ENCODE peak calls at places on chromosomes 11 and 22, in five cellular contexts. R, U, A, P and L are unnamed samples.

GRCh38 chr11:19244084-19244483 is 3.3 kb upstream of the E2F8 start:
- DNase-seq in R (peak), U (peak), A (peak), P (peak), L (no peak)

GRCh38 chr11:18065572-18065971 is 19.5 kb upstream of the TPH1 start:
- DNase-seq in R (no peak), U (no peak), A (no peak), P (peak), L (no peak)

GRCh38 chr11:17457361-17458104 is 19.1 kb downstream of the ABCC8 start:
- DNase-seq in R (no peak), U (no peak), A (no peak), P (no peak), L (no peak)

GRCh38 chr22:25120093-25120561 is 79.5 kb upstream of the CRYBB3 start:
- DNase-seq in R (no peak), U (peak), A (no peak), P (peak), L (no peak)

GRCh38 chr11:73034330-73034729 is 107.8 kb downstream of the FCHSD2 start:
- DNase-seq in R (no peak), U (no peak), A (no peak), P (no peak), L (no peak)

GRCh38 chr11:15341587-15341986 is 226.9 kb downstream of the INSC start:
- DNase-seq in R (no peak), U (no peak), A (no peak), P (no peak), L (no peak)

GRCh38 chr22:36430863-36431262 is 43.1 kb upstream of the MYH9 start:
- DNase-seq in R (peak), U (peak), A (peak), P (no peak), L (no peak)

GRCh38 chr11:35787626-35788025 is 125.1 kb downstream of the TRIM44 start:
- DNase-seq in R (no peak), U (no peak), A (no peak), P (no peak), L (no peak)

GRCh38 chr22:50218153-50218995 is 17.6 kb downstream of the SELENOO start:
- DNase-seq in R (no peak), U (no peak), A (no peak), P (no peak), L (no peak)

GRCh38 chr11:61522881-61523280 is 14.3 kb downstream of the LRRC10B start:
- DNase-seq in R (no peak), U (no peak), A (no peak), P (no peak), L (no peak)

GRCh38 chr11:74018331-74019005 is 9.6 kb upstream of the UCP3 start:
- DNase-seq in R (peak), U (peak), A (peak), P (peak), L (no peak)

GRCh38 chr11:61963282-61964057 is 4.0 kb downstream of the FTH1 start:
- DNase-seq in R (peak), U (peak), A (peak), P (no peak), L (no peak)

GRCh38 chr11:353315-353857 is 15.9 kb upstream of the B4GALNT4 start:
- DNase-seq in R (peak), U (peak), A (peak), P (peak), L (no peak)

GRCh38 chr11:113773416-113774173 is at the start of gene ZW10:
- DNase-seq in R (peak), U (peak), A (peak), P (peak), L (peak)

GRCh38 chr11:103650330-103650729 is 386.1 kb upstream of the DDI1 start:
- DNase-seq in R (no peak), U (no peak), A (no peak), P (no peak), L (no peak)

GRCh38 chr11:115500547-115501503 is 3.4 kb downstream of the CADM1 start:
- DNase-seq in R (no peak), U (no peak), A (no peak), P (no peak), L (no peak)

GRCh38 chr11:15955595-15955994 is 400.8 kb downstream of the SOX6 start:
- DNase-seq in R (peak), U (no peak), A (no peak), P (no peak), L (no peak)

GRCh38 chr11:118785362-118785761 is 5.6 kb downstream of the DDX6 start:
- DNase-seq in R (peak), U (peak), A (peak), P (no peak), L (no peak)

GRCh38 chr11:110429614-110430266 is at the start of gene FDX1:
- DNase-seq in R (peak), U (peak), A (peak), P (peak), L (peak)

GRCh38 chr11:70470127-70470526 is 71.8 kb downstream of the CTTN start:
- DNase-seq in R (no peak), U (no peak), A (peak), P (no peak), L (peak)

GRCh38 chr11:10350341-10350740 is 45.5 kb downstream of the ADM start:
- DNase-seq in R (peak), U (peak), A (peak), P (no peak), L (no peak)

GRCh38 chr22:24063986-24064385 is 52.9 kb downstream of the CABIN1 start:
- DNase-seq in R (no peak), U (no peak), A (no peak), P (no peak), L (no peak)

GRCh38 chr11:10654211-10655150 is 39.1 kb downstream of the IRAG1 start:
- DNase-seq in R (peak), U (peak), A (peak), P (no peak), L (peak)

GRCh38 chr22:24466831-24467249 is 28.3 kb upstream of the UPB1 start:
- DNase-seq in R (peak), U (peak), A (peak), P (no peak), L (no peak)

GRCh38 chr11:4027746-4028145 is 66.9 kb upstream of the RRM1 start:
- DNase-seq in R (no peak), U (no peak), A (no peak), P (no peak), L (no peak)
- TF ChIP-seq CTCF in R (no peak), U (no peak), A (no peak), P (no peak), L (no peak)

DNA sequence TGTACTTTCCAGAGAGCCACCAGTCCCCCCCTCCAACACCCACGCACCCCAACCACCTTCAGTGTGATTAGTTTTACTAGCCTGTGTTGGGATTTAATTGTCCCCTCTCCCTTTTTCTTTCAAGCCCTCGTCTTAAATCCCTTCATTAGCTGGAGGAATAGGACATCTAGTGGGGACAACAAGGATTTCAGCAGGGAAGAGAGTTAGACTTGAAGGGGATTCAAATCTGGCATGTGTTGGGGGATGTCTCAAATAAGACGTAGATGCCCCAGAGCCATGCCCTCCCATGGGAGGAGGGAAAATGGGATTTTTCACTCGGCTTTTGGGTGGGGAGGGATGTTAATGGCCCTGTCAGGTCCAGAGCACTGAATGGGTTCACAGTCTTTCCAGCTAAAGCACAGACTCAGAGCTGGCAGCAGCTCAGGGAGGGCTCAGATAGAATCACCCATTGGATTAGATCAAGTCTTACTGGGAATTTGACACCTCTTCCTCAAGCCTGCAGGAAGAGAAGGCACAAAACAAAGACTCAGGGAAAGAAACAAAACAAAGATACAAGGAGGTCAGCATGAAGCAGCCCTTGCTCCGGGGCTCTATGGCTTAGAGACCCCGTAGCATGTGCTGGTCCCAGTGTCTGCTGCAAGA is 10.7 kb downstream of the INS start:
- DNase-seq in R (peak), U (peak), A (peak), P (no peak), L (no peak)
- TF ChIP-seq CTCF in R (peak), U (peak), A (peak), P (no peak), L (peak)

GRCh38 chr11:84722583-84723108 is 904.5 kb downstream of the DLG2 start:
- DNase-seq in R (no peak), U (peak), A (no peak), P (no peak), L (no peak)
- TF ChIP-seq CTCF in R (no peak), U (peak), A (no peak), P (no peak), L (no peak)

GRCh38 chr22:22103078-22103593 is 120.5 kb upstream of the TOP3B start:
- DNase-seq in R (peak), U (peak), A (peak), P (no peak), L (no peak)
- TF ChIP-seq CTCF in R (peak), U (peak), A (peak), P (peak), L (peak)

DNA sequence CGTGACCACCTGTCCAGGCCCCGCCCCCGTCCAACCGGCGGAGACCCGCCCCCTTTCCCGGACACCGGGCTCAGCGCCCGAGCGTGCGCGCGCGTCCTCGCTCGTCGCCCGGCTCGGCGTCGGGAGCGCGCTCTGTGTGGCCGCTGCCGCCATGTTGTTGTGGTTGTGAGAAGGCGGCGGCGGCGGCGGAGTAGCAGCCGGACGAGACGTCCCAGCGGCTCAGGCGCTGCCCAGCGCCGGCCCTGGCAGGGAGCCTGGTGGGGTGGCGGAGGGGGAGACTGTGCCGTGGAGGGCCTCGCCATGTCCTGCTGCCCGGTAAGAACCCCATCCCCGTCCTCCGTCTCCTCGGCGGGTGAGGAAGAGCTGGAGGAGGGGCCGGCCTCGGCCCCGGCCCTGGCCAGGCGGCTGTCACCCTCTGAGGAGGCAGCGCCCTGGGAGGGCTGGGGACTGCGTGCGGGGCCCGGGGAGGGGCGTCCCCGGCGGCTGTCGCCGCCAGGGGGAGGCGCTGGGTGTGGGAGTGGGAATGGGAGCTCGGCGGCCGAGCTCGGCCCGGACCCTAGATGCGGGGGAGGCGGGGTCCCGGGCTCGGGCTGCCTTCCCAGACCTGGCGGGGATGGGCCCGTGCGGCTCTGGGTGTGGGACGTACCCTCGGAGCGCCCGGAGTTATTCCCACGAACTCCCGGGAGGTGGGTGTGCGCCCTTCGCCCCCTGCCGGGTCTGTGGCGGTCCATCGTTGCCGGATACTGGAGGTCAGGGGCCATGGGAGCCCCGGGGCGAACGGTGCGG is at the start of gene MTMR3:
- DNase-seq in R (peak), U (peak), A (peak), P (peak), L (peak)
- TF ChIP-seq CTCF in R (peak), U (peak), A (no peak), P (peak), L (peak)

GRCh38 chr11:64765291-64765803 is 5.6 kb upstream of the PYGM start:
- DNase-seq in R (no peak), U (no peak), A (no peak), P (no peak), L (no peak)
- TF ChIP-seq CTCF in R (peak), U (peak), A (peak), P (no peak), L (peak)